ENCODE peak calls at places on chromosomes 12 and 14, in six cellular contexts. U, L, E, T, O and I are unnamed samples.

GRCh38 chr14:50813544-50813863 is 17.5 kb downstream of the NIN start:
- DNase-seq in E (no peak), O (no peak), U (no peak), L (no peak), T (peak; percentile 38), I (no peak)

GRCh38 chr14:99663716-99664635 is 19.0 kb downstream of the HHIPL1 start:
- DNase-seq in U (no peak), O (peak; percentile 88), L (no peak), T (no peak), E (no peak), I (no peak)

GRCh38 chr14:100339757-100340453 is 16.8 kb downstream of the SLC25A47 start:
- DNase-seq in L (no peak), T (no peak), O (no peak), U (no peak), E (no peak), I (no peak)

GRCh38 chr14:59407246-59407615 is 57.9 kb downstream of the GPR135 start:
- DNase-seq in T (no peak), L (no peak), O (no peak), U (no peak), E (no peak), I (no peak)

GRCh38 chr12:92378682-92379479 is 233.2 kb upstream of the BTG1 start:
- DNase-seq in T (no peak), L (no peak), E (no peak), O (no peak), U (no peak), I (no peak)

GRCh38 chr14:30610719-30611388 is 11.3 kb upstream of the SCFD1 start:
- DNase-seq in L (peak; percentile 45), T (no peak), O (no peak), U (no peak), E (peak; percentile 55), I (no peak)

GRCh38 chr12:65810036-65810435 is 14.2 kb upstream of the HMGA2 start:
- DNase-seq in T (no peak), E (no peak), O (no peak), L (no peak), U (no peak), I (no peak)

GRCh38 chr12:107302649-107303386 is 209.5 kb upstream of the CRY1 start:
- DNase-seq in U (no peak), O (no peak), E (no peak), T (no peak), L (no peak), I (no peak)

GRCh38 chr12:44558340-44559100 is 317.6 kb downstream of the NELL2 start:
- DNase-seq in T (no peak), O (no peak), E (no peak), U (no peak), L (no peak), I (no peak)

GRCh38 chr12:52082026-52082667 is 2.6 kb downstream of the SMIM41 start:
- DNase-seq in U (peak; percentile 71), L (peak; percentile 29), T (no peak), E (no peak), O (no peak), I (no peak)

GRCh38 chr12:228846-229200 is 14.9 kb upstream of the SLC6A12 start:
- DNase-seq in E (no peak), T (no peak), L (no peak), U (no peak), O (no peak), I (no peak)
- H3K27ac ChIP-seq in E (no peak overlapping the region), T (no peak overlapping the region), L (no peak overlapping the region), U (no peak overlapping the region), O (no peak overlapping the region), I (no peak overlapping the region)

GRCh38 chr12:88400302-88400701 is 180.0 kb downstream of the KITLG start:
- DNase-seq in O (no peak), T (no peak), E (no peak), U (no peak), L (no peak), I (no peak)

GRCh38 chr12:88401153-88401552 is 179.1 kb downstream of the KITLG start:
- DNase-seq in U (no peak), E (no peak), T (no peak), L (no peak), O (no peak), I (no peak)

GRCh38 chr12:88399811-88400210 is 180.5 kb downstream of the KITLG start:
- DNase-seq in U (no peak), T (no peak), L (no peak), O (no peak), E (no peak), I (no peak)
- H3K9me3 ChIP-seq in U (no peaks in the 10 kb centered on the region), T (no peaks in the 10 kb centered on the region), L (no peaks in the 10 kb centered on the region), O (no peaks in the 10 kb centered on the region), E (no peaks in the 10 kb centered on the region), I (no peaks in the 10 kb centered on the region)

GRCh38 chr14:20332946-20333782 is at the start of gene CCNB1IP1:
- DNase-seq in L (peak; percentile 60), T (peak; percentile 87), U (no peak), O (peak; percentile 13), E (peak; percentile 77), I (no peak)
- TF ChIP-seq POLR2A in L (no peak), T (peak; percentile 56), U (peak; percentile 57), O (peak; percentile 81), E (peak; percentile 33), I (no peak)

GRCh38 chr12:2893007-2893406 is 2.3 kb downstream of the TULP3 start:
- DNase-seq in E (no peak), L (peak; percentile 76), O (no peak), U (no peak), T (no peak), I (no peak)
- H3K27ac ChIP-seq in E (no peak overlapping the region), L (peak overlapping the region; percentile 99), O (no peak overlapping the region), U (no peak overlapping the region), T (no peak overlapping the region), I (no peak overlapping the region)

DNA sequence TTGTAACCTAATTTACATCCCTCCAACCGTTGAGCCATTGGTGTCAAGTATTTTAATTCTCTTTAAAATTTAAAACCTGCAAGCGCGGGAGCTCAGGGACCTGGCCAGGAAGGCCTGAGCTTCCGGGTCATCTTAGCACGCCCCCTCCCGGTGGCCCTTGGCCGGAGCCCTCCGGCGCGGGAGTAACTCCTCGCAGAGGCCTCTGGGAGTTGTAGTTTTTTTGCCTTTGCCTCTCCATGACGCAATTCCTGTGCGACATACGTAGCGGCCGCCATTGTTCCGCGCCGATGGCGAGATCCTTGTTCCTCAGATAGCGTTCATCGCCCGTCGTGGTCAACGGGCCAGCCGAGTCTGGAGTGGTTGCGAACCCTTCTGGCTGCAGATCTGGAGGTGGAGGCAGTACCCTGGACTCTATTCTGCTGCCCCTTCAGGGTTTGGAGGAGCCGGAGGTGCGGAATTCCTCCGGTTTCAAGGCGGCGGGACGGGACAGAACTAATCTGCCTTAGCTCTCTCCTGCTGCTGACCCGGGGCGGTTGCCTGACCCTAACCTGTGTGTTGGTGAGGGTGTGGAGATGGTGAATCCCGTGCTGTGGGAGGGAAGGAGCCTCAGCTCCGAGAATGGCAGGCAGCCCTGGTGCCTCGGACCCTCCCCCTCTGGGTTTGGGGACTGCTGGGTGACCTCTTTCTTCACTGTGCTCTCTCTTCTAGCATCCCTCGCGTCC is at the start of gene ZNF268:
- DNase-seq in T (peak; percentile 61), O (peak; percentile 91), E (peak; percentile 82), U (peak; percentile 95), L (peak; percentile 95), I (peak; percentile 45)
- H3K9me3 ChIP-seq in T (peaks cover 16% of the 10 kb centered on the region), O (peaks cover 60% of the 10 kb centered on the region), E (no peaks in the 10 kb centered on the region), U (no peaks in the 10 kb centered on the region), L (no peaks in the 10 kb centered on the region), I (peaks cover 72% of the 10 kb centered on the region)

GRCh38 chr12:30378307-30378706 is 317.4 kb downstream of the IPO8 start:
- DNase-seq in O (no peak), E (no peak), L (no peak), U (no peak), T (no peak), I (no peak)
- TF ChIP-seq POLR2A in O (no peak), E (no peak), L (no peak), U (no peak), T (no peak), I (no peak)